ENCODE peak calls at places on chromosomes 5 and 9, in six cellular contexts. One of them, this sample, is unnamed.
A peak's percentile ranks its signal among the peaks of the same experiment; 100 is the strongest.

GRCh38 chr9:131735238-131736181 is 4.4 kb downstream of the RAPGEF1 start:
- DNase-seq in ACHN: no peak
- DNase-seq in lower lobe of right lung: no peak
- DNase-seq in BJ: no peak
- DNase-seq in retina: no peak
- DNase-seq in HCT116: no peak
- DNase-seq in this sample: no peak

GRCh38 chr9:1460143-1460769 is 410.1 kb downstream of the DMRT2 start:
- DNase-seq in lower lobe of right lung: no peak
- DNase-seq in retina: no peak
- DNase-seq in BJ: no peak
- DNase-seq in HCT116: no peak
- DNase-seq in ACHN: peak; percentile 29
- DNase-seq in this sample: no peak

GRCh38 chr5:15383469-15383868 is 116.5 kb upstream of the FBXL7 start:
- DNase-seq in ACHN: peak; percentile 38
- DNase-seq in retina: no peak
- DNase-seq in lower lobe of right lung: no peak
- DNase-seq in HCT116: no peak
- DNase-seq in BJ: no peak
- DNase-seq in this sample: no peak

GRCh38 chr5:32538031-32538547 is 47.3 kb upstream of the SUB1 start:
- DNase-seq in HCT116: no peak
- DNase-seq in lower lobe of right lung: no peak
- DNase-seq in retina: no peak
- DNase-seq in ACHN: no peak
- DNase-seq in BJ: no peak
- DNase-seq in this sample: no peak

GRCh38 chr9:123967323-123967722 is 37.4 kb upstream of the DENND1A start:
- DNase-seq in ACHN: no peak
- DNase-seq in BJ: no peak
- DNase-seq in lower lobe of right lung: no peak
- DNase-seq in retina: no peak
- DNase-seq in HCT116: no peak
- DNase-seq in this sample: no peak

GRCh38 chr5:454936-455335 is 12.0 kb downstream of the EXOC3 start:
- DNase-seq in ACHN: no peak
- DNase-seq in HCT116: no peak
- DNase-seq in retina: no peak
- DNase-seq in BJ: no peak
- DNase-seq in lower lobe of right lung: no peak
- DNase-seq in this sample: peak; percentile 41

GRCh38 chr5:163269624-163270023 is 167.8 kb upstream of the CCNG1 start:
- DNase-seq in lower lobe of right lung: no peak
- DNase-seq in HCT116: no peak
- DNase-seq in retina: peak; percentile 3
- DNase-seq in BJ: no peak
- DNase-seq in ACHN: peak; percentile 9
- DNase-seq in this sample: no peak

GRCh38 chr5:179762781-179763176 is 30.2 kb downstream of the MAML1 start:
- DNase-seq in retina: no peak
- DNase-seq in ACHN: no peak
- DNase-seq in HCT116: no peak
- DNase-seq in lower lobe of right lung: no peak
- DNase-seq in BJ: peak; percentile 35
- DNase-seq in this sample: no peak

GRCh38 chr9:73270967-73271722 is 119.5 kb downstream of the ANXA1 start:
- DNase-seq in retina: no peak
- DNase-seq in ACHN: peak; percentile 70
- DNase-seq in lower lobe of right lung: no peak
- DNase-seq in BJ: peak; percentile 8
- DNase-seq in HCT116: peak; percentile 10
- DNase-seq in this sample: no peak

GRCh38 chr5:133821311-133821741 is 147.1 kb downstream of the C5orf15 start:
- DNase-seq in HCT116: no peak
- DNase-seq in BJ: no peak
- DNase-seq in ACHN: no peak
- DNase-seq in lower lobe of right lung: no peak
- DNase-seq in retina: no peak
- DNase-seq in this sample: no peak

GRCh38 chr9:9791621-9792020 is 821.2 kb downstream of the PTPRD start:
- DNase-seq in lower lobe of right lung: no peak
- DNase-seq in retina: peak; percentile 4
- DNase-seq in ACHN: peak; percentile 34
- DNase-seq in HCT116: no peak
- DNase-seq in BJ: no peak
- DNase-seq in this sample: no peak

GRCh38 chr5:119302916-119303897 is 52.6 kb upstream of the TNFAIP8 start:
- DNase-seq in HCT116: no peak
- DNase-seq in BJ: peak; percentile 95
- DNase-seq in ACHN: peak; percentile 94
- DNase-seq in lower lobe of right lung: no peak
- DNase-seq in retina: no peak
- DNase-seq in this sample: no peak

GRCh38 chr5:139650689-139651501 is 2.7 kb downstream of the CXXC5 start:
- DNase-seq in lower lobe of right lung: peak; percentile 75
- DNase-seq in retina: peak; percentile 68
- DNase-seq in HCT116: no peak
- DNase-seq in ACHN: no peak
- DNase-seq in BJ: no peak
- DNase-seq in this sample: peak; percentile 79

GRCh38 chr9:19493174-19493811 is 84.5 kb downstream of the ACER2 start:
- DNase-seq in lower lobe of right lung: peak; percentile 51
- DNase-seq in retina: peak; percentile 86
- DNase-seq in HCT116: peak; percentile 33
- DNase-seq in ACHN: peak; percentile 43
- DNase-seq in BJ: no peak
- DNase-seq in this sample: peak; percentile 62

GRCh38 chr5:27821681-27822080 is 783.3 kb upstream of the CDH9 start:
- DNase-seq in BJ: no peak
- DNase-seq in HCT116: no peak
- DNase-seq in retina: no peak
- DNase-seq in lower lobe of right lung: no peak
- DNase-seq in ACHN: no peak
- DNase-seq in this sample: no peak

This sample was measured in sciatic nerve.